ENCODE peak calls at places on chromosome 10, in four cellular contexts. O is HepG2, K is K562, X is GM12878. J is an unnamed sample.

GRCh38 chr10:71912431-71912830 is 51.8 kb upstream of the CHST3 start:
- DNase-seq in O (no peak), X (no peak), K (no peak), J (no peak)

GRCh38 chr10:107230854-107231253 is 66.3 kb upstream of the SORCS1 start:
- DNase-seq in K (no peak), O (no peak), X (no peak), J (no peak)

GRCh38 chr10:97499561-97500296 is 1.0 kb downstream of the UBTD1 start:
- DNase-seq in O (no peak), X (no peak), K (no peak), J (no peak)

GRCh38 chr10:116866066-116866465 is 16.8 kb downstream of the ENO4 start:
- DNase-seq in X (no peak), K (no peak), O (no peak), J (no peak)

GRCh38 chr10:78852856-78853255 is 215.9 kb upstream of the ZMIZ1 start:
- DNase-seq in O (no peak), K (peak), X (no peak), J (no peak)

GRCh38 chr10:4283841-4284610 is 499.0 kb upstream of the KLF6 start:
- DNase-seq in O (no peak), K (no peak), X (no peak), J (no peak)

GRCh38 chr10:97879241-97879640 is 29.6 kb downstream of the GOLGA7B start:
- DNase-seq in K (no peak), O (no peak), X (no peak), J (no peak)

GRCh38 chr10:91104185-91105041 is 116.0 kb upstream of the PCGF5 start:
- DNase-seq in X (no peak), O (no peak), K (peak), J (no peak)

GRCh38 chr10:98030093-98030821 is at the start of gene CRTAC1:
- DNase-seq in K (no peak), O (no peak), X (no peak), J (peak)

GRCh38 chr10:24889636-24890035 is 62.8 kb downstream of the PRTFDC1 start:
- DNase-seq in O (no peak), K (no peak), X (no peak), J (no peak)

GRCh38 chr10:84424731-84425165 is 96.4 kb downstream of the CCSER2 start:
- DNase-seq in K (no peak), O (peak), X (peak), J (no peak)

GRCh38 chr10:43407576-43408330 is 1.2 kb downstream of the HNRNPF start:
- DNase-seq in X (no peak), O (peak), K (peak), J (peak)

GRCh38 chr10:43585981-43586738 is 11.7 kb upstream of the ZNF239 start:
- DNase-seq in X (no peak), K (no peak), O (no peak), J (no peak)

GRCh38 chr10:61554925-61555324 is 101.7 kb upstream of the TMEM26 start:
- DNase-seq in X (no peak), O (no peak), K (no peak), J (no peak)

GRCh38 chr10:73553316-73553715 is 37.8 kb downstream of the USP54 start:
- DNase-seq in K (no peak), O (peak), X (no peak), J (no peak)

GRCh38 chr10:6018422-6018821 is 41.1 kb upstream of the IL15RA start:
- DNase-seq in O (no peak), K (no peak), X (no peak), J (no peak)

GRCh38 chr10:17387861-17388503 is 66.4 kb downstream of the ST8SIA6 start:
- DNase-seq in X (no peak), O (peak), K (no peak), J (no peak)

GRCh38 chr10:59513558-59513957 is 151.2 kb upstream of the FAM13C start:
- DNase-seq in K (no peak), X (no peak), O (no peak), J (no peak)

GRCh38 chr10:86706401-86706841 is 38.1 kb downstream of the LDB3 start:
- DNase-seq in O (no peak), K (no peak), X (no peak), J (no peak)

GRCh38 chr10:49309691-49310371 is 10.9 kb downstream of the C10orf71 start:
- DNase-seq in X (peak), O (no peak), K (no peak), J (no peak)

GRCh38 chr10:122525788-122526187 is 34.8 kb upstream of the DMBT1 start:
- DNase-seq in X (no peak), O (peak), K (no peak), J (no peak)

GRCh38 chr10:121300723-121301122 is 297.5 kb downstream of the FGFR2 start:
- DNase-seq in O (no peak), X (no peak), K (no peak), J (no peak)

GRCh38 chr10:125038637-125039036 is 96.7 kb downstream of the ZRANB1 start:
- DNase-seq in K (no peak), X (no peak), O (peak), J (no peak)

GRCh38 chr10:133141963-133142350 is 18.1 kb upstream of the KNDC1 start:
- DNase-seq in X (no peak), K (no peak), O (no peak), J (no peak)

GRCh38 chr10:7085147-7085912 is 325.5 kb downstream of the SFMBT2 start:
- DNase-seq in O (no peak), K (no peak), X (no peak), J (no peak)

GRCh38 chr10:32056136-32057040 is at the start of gene KIF5B:
- DNase-seq in X (peak), K (peak), O (peak), J (peak)

DNA sequence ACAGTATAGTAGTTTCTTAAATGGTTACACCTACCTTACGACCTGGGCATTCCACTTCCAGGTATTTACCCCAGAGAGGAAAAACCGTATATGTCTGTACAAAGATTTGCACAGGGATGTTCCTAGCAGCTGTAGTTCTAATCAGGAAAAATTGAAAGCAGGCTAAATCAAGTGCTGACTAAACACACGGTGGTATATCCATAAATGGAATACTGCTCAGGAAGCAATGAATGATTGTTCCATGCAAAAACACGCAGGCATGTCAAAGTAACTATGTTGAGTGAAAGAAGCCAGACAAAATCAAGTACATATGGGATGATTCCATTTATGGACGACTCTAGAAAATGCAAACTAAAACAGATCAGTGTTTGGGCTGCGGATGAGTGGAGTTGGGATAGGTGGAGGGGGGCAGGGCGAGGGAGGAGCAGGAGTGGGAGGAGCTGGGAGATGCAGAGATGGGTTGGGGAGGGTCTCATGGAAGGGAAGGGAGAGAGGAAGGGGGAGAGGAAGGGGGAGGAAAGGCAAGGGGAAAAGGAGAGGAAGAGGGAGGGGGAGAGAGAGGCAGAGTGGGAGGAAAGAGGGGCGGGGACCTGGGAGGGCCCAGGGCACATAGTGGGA is 484 bp upstream of the MSRB2 start:
- DNase-seq in K (no peak), O (no peak), X (no peak), J (no peak)
- TF ChIP-seq HDAC6 in K (no peak), O (no peak), X (no peak), J (no peak)

GRCh38 chr10:23514321-23514720 is 75.4 kb downstream of the OTUD1 start:
- DNase-seq in X (no peak), O (no peak), K (no peak), J (no peak)
- TF ChIP-seq JUND in X (no peak), O (no peak), K (no peak), J (no peak)

GRCh38 chr10:1002425-1003006 is 14.3 kb downstream of the GTPBP4 start:
- DNase-seq in X (no peak), O (no peak), K (no peak), J (no peak)

GRCh38 chr10:1009071-1009494 is 16.6 kb downstream of the IDI2 start:
- DNase-seq in O (no peak), K (peak), X (no peak), J (no peak)

GRCh38 chr10:1007583-1007982 is 18.1 kb downstream of the IDI2 start:
- DNase-seq in O (no peak), X (no peak), K (no peak), J (no peak)

GRCh38 chr10:1006573-1006972 is 18.3 kb downstream of the GTPBP4 start:
- DNase-seq in X (no peak), O (no peak), K (no peak), J (no peak)

DNA sequence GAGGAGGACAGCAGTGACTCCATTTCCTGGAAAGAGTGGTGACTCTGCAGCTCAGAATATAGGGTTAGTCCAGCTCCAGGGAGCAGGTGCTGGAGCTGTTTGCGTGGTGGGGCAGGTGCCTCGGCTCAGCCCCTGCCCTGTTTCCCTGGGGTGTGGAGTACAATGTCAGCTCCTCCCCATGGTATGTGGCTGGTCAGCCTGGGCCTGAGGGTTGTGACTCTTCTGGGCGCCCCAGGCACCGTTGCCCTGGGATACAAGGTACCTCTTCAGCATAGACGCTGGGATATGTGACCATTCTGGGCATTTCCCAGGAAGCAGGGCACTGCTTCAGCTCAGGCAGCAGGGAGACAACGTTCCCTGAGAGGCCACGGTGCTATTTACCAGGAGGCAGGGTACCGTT is 16.1 kb downstream of the GTPBP4 start:
- DNase-seq in K (no peak), O (no peak), X (no peak), J (no peak)
- TF ChIP-seq HDAC6 in K (no peak), O (no peak), X (no peak), J (no peak)

GRCh38 chr10:70596110-70596798 is 6.3 kb downstream of the PRF1 start:
- DNase-seq in O (peak), K (peak), X (no peak), J (peak)
- TF ChIP-seq JUND in O (no peak), K (no peak), X (no peak), J (no peak)

GRCh38 chr10:47214520-47214919 is 85.5 kb upstream of the GDF10 start:
- DNase-seq in X (no peak), O (no peak), K (no peak), J (no peak)
- TF ChIP-seq HDAC6 in X (no peak), O (no peak), K (no peak), J (no peak)

DNA sequence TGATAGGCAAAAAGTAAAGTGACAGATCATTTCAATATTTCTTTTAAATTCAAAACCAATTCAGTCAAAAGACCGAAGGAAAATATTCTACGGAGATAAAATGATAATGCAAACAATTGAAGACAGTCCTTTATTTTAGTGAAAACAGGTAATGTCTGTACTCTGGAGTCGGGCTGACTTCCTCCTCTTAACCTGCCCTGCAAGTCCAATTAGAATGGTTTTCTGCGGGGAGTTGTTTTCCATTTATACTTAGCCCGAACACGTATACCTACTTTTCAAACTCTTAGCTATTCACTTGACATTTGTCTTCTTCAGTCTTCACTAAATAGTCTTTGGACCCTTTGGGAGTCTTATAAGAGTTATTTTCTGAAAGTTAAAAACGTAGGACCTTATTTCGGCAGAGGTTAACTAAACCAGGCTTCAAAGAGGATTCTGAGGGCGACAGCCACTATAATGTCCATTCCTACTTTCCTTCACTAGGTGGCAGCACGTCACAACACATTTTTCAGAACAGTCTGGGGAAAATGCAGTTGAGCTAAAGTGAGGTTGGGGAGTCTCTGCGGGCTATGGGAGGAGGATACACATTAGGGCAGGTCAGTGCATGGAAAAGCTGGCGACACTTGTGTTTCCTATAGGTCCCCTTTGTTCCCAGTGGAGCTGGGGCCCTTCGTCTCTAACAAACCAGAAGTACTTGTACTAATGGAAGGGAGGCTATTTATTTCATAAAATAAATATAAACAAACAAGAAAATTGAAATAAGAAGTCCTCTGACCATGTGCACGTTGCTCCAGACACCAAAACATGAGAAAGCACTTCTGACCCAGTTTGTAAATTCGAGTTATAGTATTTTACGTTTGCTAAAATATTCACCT is 471.9 kb downstream of the KCNMA1 start:
- DNase-seq in O (peak), K (peak), X (peak), J (peak)
- TF ChIP-seq JUND in O (no peak), K (no peak), X (no peak), J (no peak)

GRCh38 chr10:62582098-62582705 is 208.0 kb downstream of the ZNF365 start:
- DNase-seq in K (no peak), O (no peak), X (no peak), J (no peak)

GRCh38 chr10:62573929-62574328 is 199.8 kb downstream of the ZNF365 start:
- DNase-seq in X (no peak), K (no peak), O (no peak), J (no peak)

GRCh38 chr10:62580396-62580795 is 206.2 kb downstream of the ZNF365 start:
- DNase-seq in O (no peak), K (no peak), X (no peak), J (no peak)

GRCh38 chr10:62581351-62581750 is 207.2 kb downstream of the ZNF365 start:
- DNase-seq in O (no peak), X (no peak), K (no peak), J (no peak)

DNA sequence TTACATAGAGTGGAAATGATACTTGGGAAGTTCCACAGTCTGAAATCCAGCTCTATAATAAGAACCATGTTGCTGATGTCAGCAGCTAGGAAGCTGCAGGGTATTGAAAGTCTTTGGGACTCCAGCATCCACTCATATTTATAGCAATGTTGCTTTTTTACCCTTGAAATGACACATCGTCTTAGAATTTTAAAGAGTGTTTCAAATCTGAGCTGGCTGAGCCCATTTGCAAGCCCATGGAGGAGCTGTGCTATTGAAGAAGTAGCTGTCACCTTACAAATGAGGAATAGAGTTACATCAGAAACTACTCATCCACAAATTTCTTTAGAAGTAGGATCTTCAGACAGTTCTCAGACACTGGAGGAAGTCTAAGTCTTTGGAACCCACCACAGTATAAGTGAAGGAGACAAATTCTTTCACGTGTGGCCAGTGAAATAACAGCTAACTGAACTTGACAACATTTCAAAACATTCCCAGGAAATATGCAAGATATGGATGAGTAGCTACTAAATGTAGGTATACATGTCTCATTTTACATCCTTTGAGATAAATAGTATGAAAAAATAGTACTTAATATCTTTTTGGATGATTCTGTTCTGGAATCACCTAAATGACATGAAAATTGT is 203.6 kb downstream of the ZNF365 start:
- DNase-seq in X (no peak), K (no peak), O (no peak), J (no peak)
- TF ChIP-seq HDAC6 in X (no peak), K (no peak), O (no peak), J (no peak)

DNA sequence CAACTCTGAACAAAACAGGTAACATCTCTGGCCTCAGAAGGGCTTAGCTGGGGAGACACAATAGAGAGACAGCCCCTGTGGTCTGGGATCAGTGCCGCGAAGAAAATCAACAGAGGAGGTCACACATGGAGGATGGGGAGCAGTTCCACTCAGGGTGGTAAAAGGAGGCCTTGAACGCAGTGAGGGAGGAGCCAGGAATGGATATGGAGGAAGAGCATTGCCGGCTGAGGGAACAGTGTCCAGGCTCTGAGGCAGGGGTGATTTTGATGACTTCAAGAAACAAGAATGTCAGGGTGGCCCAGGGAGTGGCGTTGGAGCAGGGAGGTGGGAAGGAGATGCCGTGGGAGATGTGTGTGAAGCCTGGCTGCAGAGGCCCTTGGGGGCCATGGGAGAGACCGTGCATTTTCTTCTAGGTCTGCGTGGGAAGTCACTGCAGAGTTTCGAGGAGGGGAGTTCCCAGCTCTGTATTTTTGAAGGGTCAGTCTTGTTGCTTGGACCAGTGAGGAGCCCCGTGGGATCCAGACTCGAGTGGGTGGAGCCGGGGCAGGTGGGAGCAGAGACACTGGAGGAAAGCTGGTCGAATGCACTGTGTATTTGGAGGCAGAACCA is 35.7 kb upstream of the SH2D4B start:
- DNase-seq in X (no peak), O (no peak), K (no peak), J (no peak)
- TF ChIP-seq JUND in X (no peak), O (no peak), K (no peak), J (no peak)

DNA sequence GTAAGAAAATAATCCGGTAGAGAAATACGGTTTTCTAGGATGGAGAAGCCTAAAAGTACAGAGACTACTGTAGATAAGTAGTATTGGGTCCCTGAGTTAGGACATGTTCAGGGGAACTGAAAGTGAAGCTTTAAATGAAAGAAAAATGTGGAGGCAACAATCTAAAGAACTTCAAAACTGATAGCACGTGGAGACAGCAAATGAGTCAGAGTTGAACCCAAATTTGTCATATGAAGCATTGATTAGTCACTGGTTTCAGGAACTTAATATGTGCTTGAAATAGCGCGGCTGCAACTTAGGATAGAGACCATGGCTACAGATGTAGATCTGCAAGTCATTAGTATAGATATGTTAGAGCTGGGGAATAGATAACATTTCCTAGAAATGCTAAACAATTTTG is 1138.6 kb upstream of the SORCS1 start:
- DNase-seq in X (peak), O (no peak), K (no peak), J (no peak)
- TF ChIP-seq HDAC6 in X (no peak), O (no peak), K (no peak), J (no peak)

GRCh38 chr10:131697461-131698128 is 203.2 kb upstream of the PPP2R2D start:
- DNase-seq in O (no peak), K (no peak), X (no peak), J (peak)
- TF ChIP-seq JUND in O (no peak), K (no peak), X (no peak), J (no peak)